ENCODE peak calls at places on chromosome 3, in five cellular contexts. One of them, this sample, is unnamed.

GRCh38 chr3:9792405-9793160 is at the start of the genes ARPC4 and TADA3:
- DNase-seq in iPS-NIHi11: peak
- DNase-seq in hepatocyte: peak
- DNase-seq in NCI-H460: peak
- DNase-seq in neural crest cell: peak
- DNase-seq in this sample: peak

GRCh38 chr3:156489462-156489911 is 65.4 kb downstream of the SSR3 start:
- DNase-seq in neural crest cell: no peak
- DNase-seq in hepatocyte: no peak
- DNase-seq in NCI-H460: no peak
- DNase-seq in iPS-NIHi11: no peak
- DNase-seq in this sample: no peak

GRCh38 chr3:40985195-40985594 is 214.1 kb upstream of the CTNNB1 start:
- DNase-seq in neural crest cell: no peak
- DNase-seq in NCI-H460: no peak
- DNase-seq in iPS-NIHi11: no peak
- DNase-seq in hepatocyte: peak
- DNase-seq in this sample: no peak

GRCh38 chr3:171001957-171002694 is 24.4 kb downstream of the SLC2A2 start:
- DNase-seq in NCI-H460: peak
- DNase-seq in neural crest cell: no peak
- DNase-seq in iPS-NIHi11: no peak
- DNase-seq in hepatocyte: peak
- DNase-seq in this sample: no peak

GRCh38 chr3:8589880-8590556 is 54.6 kb downstream of the SSUH2 start:
- DNase-seq in neural crest cell: no peak
- DNase-seq in iPS-NIHi11: no peak
- DNase-seq in hepatocyte: no peak
- DNase-seq in NCI-H460: no peak
- DNase-seq in this sample: no peak

GRCh38 chr3:111454551-111454950 is 87.4 kb upstream of the CD96 start:
- DNase-seq in hepatocyte: no peak
- DNase-seq in NCI-H460: no peak
- DNase-seq in iPS-NIHi11: no peak
- DNase-seq in neural crest cell: no peak
- DNase-seq in this sample: no peak

GRCh38 chr3:192409838-192410683 is 317.3 kb downstream of the FGF12 start:
- DNase-seq in neural crest cell: peak
- DNase-seq in NCI-H460: no peak
- DNase-seq in hepatocyte: peak
- DNase-seq in iPS-NIHi11: peak
- DNase-seq in this sample: no peak

GRCh38 chr3:39216176-39216790 is 23.9 kb upstream of the XIRP1 start:
- DNase-seq in NCI-H460: no peak
- DNase-seq in neural crest cell: no peak
- DNase-seq in hepatocyte: no peak
- DNase-seq in iPS-NIHi11: no peak
- DNase-seq in this sample: no peak

GRCh38 chr3:66393486-66394260 is 107.1 kb downstream of the LRIG1 start:
- DNase-seq in iPS-NIHi11: no peak
- DNase-seq in neural crest cell: no peak
- DNase-seq in hepatocyte: no peak
- DNase-seq in NCI-H460: no peak
- DNase-seq in this sample: peak

This sample was measured in suprapubic skin.